ENCODE peak calls at places on chromosome 17, in nine cellular contexts. D, P, Y, F, N, X, W, V and S are unnamed samples.

GRCh38 chr17:35807371-35808144 is 1.7 kb upstream of the TAF15 start:
- DNase-seq in V (no peak), W (no peak), N (no peak), D (no peak), X (no peak), P (no peak), Y (no peak), F (no peak), S (no peak)

GRCh38 chr17:77233635-77234334 is 93.0 kb downstream of the SEC14L1 start:
- DNase-seq in Y (no peak), W (no peak), N (no peak), X (no peak), D (no peak), V (no peak), P (peak), F (no peak), S (peak)

GRCh38 chr17:65334391-65334790 is 197.2 kb downstream of the RGS9 start:
- DNase-seq in P (no peak), Y (no peak), D (no peak), W (no peak), V (no peak), X (no peak), N (no peak), F (no peak), S (no peak)

GRCh38 chr17:7041607-7042506 is 2.0 kb downstream of the SLC16A11 start:
- DNase-seq in Y (no peak), N (peak), X (no peak), W (no peak), P (no peak), D (no peak), V (no peak), F (no peak), S (no peak)

GRCh38 chr17:49407981-49408501 is 6.6 kb downstream of the PHB1 start:
- DNase-seq in P (no peak), X (peak), Y (peak), D (peak), F (peak), V (peak), N (peak), W (peak), S (peak)

GRCh38 chr17:33335491-33336173 is 42.5 kb upstream of the ASIC2 start:
- DNase-seq in N (peak), W (no peak), V (no peak), P (no peak), X (no peak), Y (no peak), F (no peak), D (no peak), S (no peak)

GRCh38 chr17:59963738-59964454 is 644 bp downstream of the RNFT1 start:
- DNase-seq in X (no peak), W (peak), V (peak), Y (peak), N (no peak), D (peak), P (peak), F (peak), S (peak)

GRCh38 chr17:44927696-44928095 is 12.4 kb upstream of the GFAP start:
- DNase-seq in F (no peak), W (no peak), P (no peak), X (no peak), N (no peak), D (no peak), Y (no peak), V (no peak), S (no peak)

GRCh38 chr17:28317965-28318758 is 838 bp upstream of the TMEM97 start:
- DNase-seq in D (no peak), F (no peak), W (no peak), Y (peak), N (peak), P (no peak), X (peak), V (no peak), S (no peak)

GRCh38 chr17:50214986-50215730 is 13.7 kb upstream of the COL1A1 start:
- DNase-seq in P (no peak), W (no peak), Y (no peak), D (no peak), F (no peak), V (no peak), X (no peak), N (no peak), S (no peak)

GRCh38 chr17:75566456-75567233 is 21.0 kb upstream of the MYO15B start:
- DNase-seq in F (no peak), Y (no peak), D (no peak), W (no peak), V (no peak), P (no peak), N (no peak), X (no peak), S (no peak)

GRCh38 chr17:61227866-61228265 is 171.8 kb upstream of the TBX2 start:
- DNase-seq in D (no peak), N (no peak), Y (no peak), V (no peak), F (no peak), P (no peak), X (no peak), W (no peak), S (no peak)

GRCh38 chr17:8226536-8227237 is 16.3 kb upstream of the AURKB start:
- DNase-seq in Y (peak), V (peak), W (peak), P (peak), F (no peak), D (peak), N (peak), X (peak), S (peak)

GRCh38 chr17:8082312-8082711 is 5.2 kb downstream of the ALOX12B start:
- DNase-seq in X (no peak), V (no peak), W (no peak), N (no peak), Y (no peak), D (no peak), F (no peak), P (no peak), S (no peak)

GRCh38 chr17:27576429-27577123 is 54.4 kb upstream of the LGALS9 start:
- DNase-seq in P (no peak), V (no peak), Y (no peak), W (no peak), X (no peak), D (peak), F (no peak), N (no peak), S (no peak)

GRCh38 chr17:9011001-9011400 is 10.3 kb upstream of the NTN1 start:
- DNase-seq in V (no peak), Y (no peak), P (no peak), D (no peak), N (no peak), X (no peak), W (no peak), F (no peak), S (no peak)

GRCh38 chr17:3592216-3592860 is 16.9 kb downstream of the TRPV1 start:
- DNase-seq in D (no peak), P (no peak), V (no peak), N (no peak), X (no peak), F (no peak), W (no peak), Y (no peak), S (no peak)

GRCh38 chr17:49694847-49695697 is 12.7 kb downstream of the SLC35B1 start:
- DNase-seq in X (peak), W (peak), Y (peak), N (peak), P (no peak), D (peak), V (peak), F (peak), S (peak)

GRCh38 chr17:5832886-5833285 is 237.3 kb upstream of the WSCD1 start:
- DNase-seq in D (no peak), F (no peak), Y (no peak), V (no peak), W (no peak), N (no peak), P (peak), X (no peak), S (peak)

GRCh38 chr17:73091770-73092517 is 544 bp downstream of the SLC39A11 start:
- DNase-seq in P (no peak), N (peak), Y (peak), F (no peak), D (peak), X (no peak), W (no peak), V (peak), S (peak)

GRCh38 chr17:14336418-14336817 is 35.5 kb downstream of the HS3ST3B1 start:
- DNase-seq in N (no peak), V (no peak), F (no peak), X (no peak), D (no peak), W (no peak), Y (no peak), P (no peak), S (no peak)

GRCh38 chr17:8695916-8696415 is 48.7 kb downstream of the CCDC42 start:
- DNase-seq in W (no peak), P (no peak), X (no peak), D (no peak), V (no peak), N (no peak), Y (no peak), F (no peak), S (no peak)

GRCh38 chr17:77312786-77313599 is 172.2 kb downstream of the SEC14L1 start:
- DNase-seq in X (no peak), Y (no peak), F (no peak), P (peak), V (peak), N (no peak), W (no peak), D (peak), S (no peak)

GRCh38 chr17:66727634-66728570 is 107.0 kb upstream of the CACNG5 start:
- DNase-seq in P (peak), W (peak), X (peak), N (peak), V (peak), F (peak), Y (peak), D (peak), S (peak)

GRCh38 chr17:59901604-59902003 is 8.7 kb downstream of the RPS6KB1 start:
- DNase-seq in Y (no peak), W (no peak), F (no peak), V (no peak), D (no peak), X (no peak), N (no peak), P (no peak), S (no peak)

GRCh38 chr17:42365136-42365535 is 23.1 kb downstream of the STAT3 start:
- DNase-seq in D (no peak), Y (no peak), V (no peak), W (no peak), P (no peak), N (no peak), X (no peak), F (no peak), S (no peak)

GRCh38 chr17:63679214-63679613 is 20.7 kb downstream of the LIMD2 start:
- DNase-seq in F (no peak), V (no peak), W (no peak), D (no peak), P (no peak), Y (no peak), X (no peak), N (no peak), S (no peak)

GRCh38 chr17:59372138-59372751 is 40.8 kb downstream of the YPEL2 start:
- DNase-seq in W (no peak), P (peak), D (peak), V (peak), F (no peak), X (no peak), N (no peak), Y (no peak), S (no peak)

GRCh38 chr17:39196820-39197331 is 593 bp downstream of the CACNB1 start:
- DNase-seq in V (peak), N (peak), Y (no peak), W (no peak), P (no peak), F (no peak), X (no peak), D (peak), S (peak)

GRCh38 chr17:29699283-29699682 is 76.6 kb upstream of the CORO6 start:
- DNase-seq in X (no peak), D (no peak), W (no peak), P (no peak), V (no peak), Y (no peak), F (no peak), N (no peak), S (no peak)

GRCh38 chr17:50423553-50424159 is 2.4 kb upstream of the ACSF2 start:
- DNase-seq in N (no peak), V (no peak), P (peak), F (no peak), Y (peak), X (no peak), W (no peak), D (no peak), S (peak)

GRCh38 chr17:65742433-65743312 is 181.2 kb upstream of the AXIN2 start:
- DNase-seq in W (no peak), N (no peak), P (peak), Y (no peak), D (no peak), F (no peak), V (no peak), X (no peak), S (peak)

GRCh38 chr17:59093145-59093701 is 13.5 kb downstream of the TRIM37 start:
- DNase-seq in X (no peak), N (no peak), F (no peak), D (no peak), V (no peak), Y (no peak), W (no peak), P (no peak), S (no peak)

GRCh38 chr17:80942360-80943345 is 49.0 kb upstream of the CHMP6 start:
- DNase-seq in D (peak), N (peak), P (peak), X (no peak), F (no peak), V (peak), Y (no peak), W (no peak), S (peak)

GRCh38 chr17:59377410-59377809 is 46.0 kb downstream of the YPEL2 start:
- DNase-seq in X (no peak), W (no peak), D (no peak), Y (no peak), F (no peak), N (no peak), P (no peak), V (no peak), S (no peak)

GRCh38 chr17:38556234-38556633 is 49.5 kb downstream of the SRCIN1 start:
- DNase-seq in W (no peak), P (no peak), D (no peak), V (no peak), X (no peak), N (no peak), Y (no peak), F (no peak), S (no peak)

GRCh38 chr17:30200086-30200485 is 35.4 kb downstream of the SLC6A4 start:
- DNase-seq in F (no peak), D (peak), N (no peak), W (no peak), V (no peak), Y (no peak), P (no peak), X (no peak), S (no peak)